ENCODE peak calls at places on chromosomes 3 and 15, in five cellular contexts. E, M, P, F and B are unnamed samples. For H3K36me3, the result is how much of the 10 kb centered on the place peaks cover.

GRCh38 chr15:75729304-75730069 is 16.8 kb upstream of the CSPG4 start:
- DNase-seq in P (no peak), E (peak), F (peak), M (no peak), B (peak)

GRCh38 chr15:95520511-95520910 is 810.0 kb upstream of the NR2F2 start:
- DNase-seq in P (no peak), F (no peak), E (no peak), M (no peak), B (no peak)

GRCh38 chr3:82496890-82497560 is 735.6 kb upstream of the GBE1 start:
- DNase-seq in M (peak), P (peak), E (no peak), F (no peak), B (no peak)

GRCh38 chr3:58084788-58085543 is 76.7 kb downstream of the FLNB start:
- DNase-seq in E (no peak), M (no peak), P (no peak), F (no peak), B (no peak)

GRCh38 chr3:138253609-138254008 is 66.5 kb downstream of the ARMC8 start:
- DNase-seq in M (no peak), E (no peak), F (no peak), P (no peak), B (no peak)

GRCh38 chr15:80121546-80121945 is 31.3 kb upstream of the FAH start:
- DNase-seq in P (no peak), M (no peak), F (no peak), E (no peak), B (no peak)

GRCh38 chr3:168094580-168094876 is 1.2 kb downstream of the GOLIM4 start:
- DNase-seq in F (no peak), E (no peak), P (no peak), M (peak), B (peak)

GRCh38 chr3:73509812-73510211 is 114.9 kb downstream of the PDZRN3 start:
- DNase-seq in P (no peak), F (no peak), E (no peak), M (no peak), B (no peak)

GRCh38 chr15:73183071-73183470 is 130.8 kb downstream of the NEO1 start:
- DNase-seq in M (no peak), E (no peak), F (no peak), P (no peak), B (no peak)

GRCh38 chr15:67691450-67691849 is 133.9 kb upstream of the SKOR1 start:
- DNase-seq in E (no peak), P (no peak), M (no peak), F (no peak), B (no peak)

DNA sequence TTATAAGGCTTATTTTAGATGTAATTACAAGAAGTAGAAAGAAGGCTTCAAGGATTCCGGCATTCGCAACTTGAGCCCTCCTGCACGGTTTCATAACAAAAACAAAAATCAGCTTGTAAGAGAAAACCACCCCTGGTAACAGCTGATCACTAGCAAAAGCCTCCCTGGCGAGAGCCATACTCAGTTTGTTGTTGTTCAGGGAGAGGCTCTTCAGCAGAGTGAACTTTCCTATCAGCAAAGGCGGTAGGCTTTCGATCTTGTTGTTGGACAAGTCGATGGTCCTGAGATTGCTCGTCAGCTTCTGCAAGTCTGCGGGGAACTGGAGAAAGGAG is 701 bp downstream of the LRRC57 start:
- DNase-seq in E (no peak), M (no peak), P (no peak), F (no peak), B (no peak)
- H3K27ac ChIP-seq in E (peak), M (peak), P (peak), F (peak), B (peak)

GRCh38 chr3:104438761-104439160 is 927.9 kb upstream of the ALCAM start:
- DNase-seq in F (no peak), E (no peak), P (no peak), M (no peak), B (no peak)
- H3K36me3 ChIP-seq in F (under half), E (under half), P (under half), M (under half), B (under half)

DNA sequence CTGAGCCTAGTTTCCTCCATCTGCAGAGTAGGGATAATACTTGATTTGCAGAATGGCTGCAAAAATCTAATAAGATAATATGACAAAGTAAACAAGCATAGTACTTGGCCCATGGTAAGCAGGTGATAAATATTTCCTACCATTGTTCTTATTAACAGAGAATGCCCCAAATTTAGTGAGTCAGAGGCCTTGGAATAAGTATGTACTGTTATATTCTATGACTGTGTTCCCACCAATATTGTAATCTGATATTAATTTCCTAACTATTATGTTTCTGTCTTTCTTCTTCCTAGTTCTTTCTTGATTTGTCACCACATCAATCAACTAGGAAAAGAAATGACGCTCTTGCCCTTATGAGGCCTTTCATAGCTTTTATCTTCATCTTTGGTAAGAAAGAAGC is 178.4 kb upstream of the SLC2A2 start:
- DNase-seq in E (no peak), P (no peak), M (no peak), F (no peak), B (no peak)
- H3K27ac ChIP-seq in E (no peak), P (no peak), M (no peak), F (no peak), B (no peak)

GRCh38 chr3:16486951-16487480 is 26.5 kb downstream of the RFTN1 start:
- DNase-seq in P (no peak), F (no peak), M (no peak), E (no peak), B (no peak)

GRCh38 chr3:16486201-16486600 is 27.3 kb downstream of the RFTN1 start:
- DNase-seq in F (no peak), E (no peak), P (no peak), M (no peak), B (no peak)

GRCh38 chr3:16485024-16485992 is 28.2 kb downstream of the RFTN1 start:
- DNase-seq in F (no peak), P (no peak), M (no peak), E (no peak), B (no peak)

GRCh38 chr3:16488637-16489036 is 24.9 kb downstream of the RFTN1 start:
- DNase-seq in E (no peak), F (no peak), M (no peak), P (no peak), B (no peak)

GRCh38 chr3:16487506-16488175 is 25.9 kb downstream of the RFTN1 start:
- DNase-seq in M (no peak), F (no peak), P (no peak), E (no peak), B (no peak)
- H3K36me3 ChIP-seq in M (under half), F (under half), P (under half), E (under half), B (under half)

GRCh38 chr15:31023841-31024240 is 32.4 kb upstream of the MTMR10 start:
- DNase-seq in P (no peak), M (no peak), F (no peak), E (no peak), B (no peak)

GRCh38 chr15:31025996-31026395 is 34.6 kb upstream of the MTMR10 start:
- DNase-seq in P (no peak), E (no peak), F (no peak), M (no peak), B (no peak)

GRCh38 chr15:31027948-31028586 is 36.6 kb upstream of the MTMR10 start:
- DNase-seq in E (no peak), M (no peak), F (no peak), P (no peak), B (no peak)

GRCh38 chr15:31024330-31024729 is 32.9 kb upstream of the MTMR10 start:
- DNase-seq in P (peak), F (no peak), M (peak), E (no peak), B (no peak)

DNA sequence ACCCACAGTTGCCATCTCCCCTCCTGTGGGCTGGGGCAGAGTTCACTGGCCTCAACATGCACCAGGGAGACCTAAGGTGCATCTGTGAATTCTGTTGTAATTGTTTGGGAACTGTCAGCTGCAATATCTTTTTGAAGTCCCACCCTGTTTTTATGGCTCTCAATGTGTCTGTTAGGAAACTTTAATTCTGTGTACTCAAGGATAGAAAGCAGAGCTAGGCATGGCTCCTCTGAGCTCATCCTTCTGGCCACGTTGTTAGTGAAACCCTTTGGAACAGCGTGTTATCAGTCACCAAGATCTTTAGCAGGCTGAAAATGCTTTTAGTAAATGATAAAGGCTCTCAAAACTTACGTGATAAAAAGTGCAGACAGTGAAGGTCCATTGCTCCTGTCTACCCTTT is 33.6 kb upstream of the MTMR10 start:
- DNase-seq in P (no peak), M (peak), F (no peak), E (no peak), B (no peak)
- H3K27ac ChIP-seq in P (no peak), M (peak), F (no peak), E (no peak), B (peak)

DNA sequence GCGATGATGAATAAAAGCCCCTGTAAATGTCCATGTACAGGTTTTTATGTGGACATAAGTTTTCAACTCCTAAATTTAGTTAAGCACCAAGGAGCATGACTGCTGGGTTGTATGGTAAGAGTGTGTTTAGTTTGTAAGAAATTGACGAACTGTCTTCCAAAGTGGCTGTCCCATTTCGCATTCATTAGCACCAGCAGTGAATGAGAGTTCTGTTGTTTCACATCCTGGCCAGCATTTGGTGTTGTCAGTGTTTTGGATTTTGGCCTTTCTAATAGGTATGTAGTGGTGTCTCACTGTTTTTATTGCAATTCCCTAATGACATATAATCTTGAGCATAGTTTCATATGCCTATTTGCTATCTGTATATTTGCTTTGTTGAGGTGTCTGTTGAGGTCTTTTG is 3.7 kb downstream of the ZNF621 start:
- DNase-seq in F (no peak), E (no peak), P (no peak), M (no peak), B (no peak)
- H3K36me3 ChIP-seq in F (under half), E (half or more), P (under half), M (under half), B (under half)

GRCh38 chr3:29286841-29287240 is 6.0 kb downstream of the RBMS3 start:
- DNase-seq in P (no peak), F (no peak), E (no peak), M (no peak), B (no peak)

GRCh38 chr3:29283739-29284138 is 2.9 kb downstream of the RBMS3 start:
- DNase-seq in E (no peak), F (no peak), M (no peak), P (no peak), B (no peak)

GRCh38 chr3:29284578-29284977 is 3.7 kb downstream of the RBMS3 start:
- DNase-seq in F (no peak), E (no peak), M (no peak), P (no peak), B (no peak)

GRCh38 chr3:29283297-29283681 is 2.4 kb downstream of the RBMS3 start:
- DNase-seq in F (no peak), P (no peak), E (no peak), M (no peak), B (no peak)

GRCh38 chr3:29285356-29286070 is 4.6 kb downstream of the RBMS3 start:
- DNase-seq in F (no peak), E (no peak), M (no peak), P (no peak), B (no peak)
- H3K27ac ChIP-seq in F (no peak), E (peak), M (peak), P (no peak), B (peak)

GRCh38 chr15:101024709-101025108 is 105.6 kb downstream of the LRRK1 start:
- DNase-seq in E (peak), M (no peak), F (no peak), P (no peak), B (peak)
- H3K36me3 ChIP-seq in E (half or more), M (under half), F (under half), P (under half), B (under half)

DNA sequence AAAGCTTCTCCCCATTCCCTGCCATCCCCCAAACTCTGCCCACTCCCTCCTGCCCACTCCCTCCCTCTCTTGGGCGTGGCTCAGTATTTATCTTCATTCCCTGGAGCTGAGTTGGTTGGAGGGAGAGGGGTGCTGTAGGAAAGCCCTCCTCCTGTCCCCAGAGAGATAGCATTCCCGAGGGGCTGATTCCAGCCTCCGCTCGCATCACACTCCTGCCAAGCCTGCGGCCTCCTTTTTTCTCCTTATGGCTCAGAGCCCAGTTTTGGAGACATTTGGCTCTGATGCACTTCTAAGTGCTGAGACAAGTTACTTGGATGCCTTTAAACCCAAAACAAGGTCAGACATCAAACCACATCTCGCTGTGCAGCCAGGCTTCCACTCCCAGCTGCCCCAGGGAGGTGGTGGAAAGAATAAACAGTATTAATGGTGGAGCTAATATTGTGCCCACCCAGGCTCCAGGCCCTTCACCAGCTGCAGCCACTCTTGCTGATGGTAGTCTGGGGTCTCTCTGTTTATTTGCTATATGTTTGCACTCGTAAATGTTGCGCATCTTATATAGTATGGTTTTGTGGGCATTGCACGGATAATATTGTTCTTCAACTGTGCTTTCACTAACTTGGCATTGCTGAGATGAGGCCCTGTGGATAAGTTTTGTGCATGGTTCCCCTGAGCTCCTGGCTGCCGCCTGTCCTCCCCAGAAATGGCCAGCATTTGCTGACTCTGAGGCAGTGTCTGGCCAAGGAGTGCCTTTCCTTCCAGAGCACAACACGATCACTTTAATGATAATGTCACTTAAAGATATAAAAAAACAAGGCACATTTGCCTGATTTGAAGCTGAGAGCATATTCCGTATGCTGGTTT is 157.2 kb downstream of the LRRC28 start:
- DNase-seq in F (no peak), P (no peak), M (no peak), E (no peak), B (no peak)
- H3K27ac ChIP-seq in F (no peak), P (no peak), M (peak), E (peak), B (no peak)